ENCODE peak calls at places on chromosomes 13 and 19, in seven cellular contexts. K is Daoy; U is NCI-H345; Y is astrocyte of the spinal cord; B is WTC11; F is activated naive CD4-positive, alpha-beta T cell; P is fibroblast of the aortic adventitia. O is an unnamed sample.
A peak's percentile ranks its signal among the peaks of the same experiment; 100 is the strongest.

GRCh38 chr13:101453784-101454201 is 1.3 kb downstream of the ITGBL1 start:
- DNase-seq in Y (no peak), K (peak; percentile 23), U (peak; percentile 19), F (no peak), B (peak; percentile 61), P (no peak), O (peak; percentile 19)

GRCh38 chr19:57515218-57515617 is 11.9 kb upstream of the ZNF549 start:
- DNase-seq in F (no peak), P (peak; percentile 7), B (no peak), Y (no peak), U (no peak), K (no peak), O (no peak)

GRCh38 chr13:27483421-27483820 is 33.1 kb upstream of the MTIF3 start:
- DNase-seq in F (no peak), K (no peak), B (no peak), P (no peak), Y (no peak), U (no peak), O (no peak)

GRCh38 chr19:42468273-42468796 is 25.6 kb upstream of the CXCL17 start:
- DNase-seq in Y (peak; percentile 80), B (no peak), P (peak; percentile 66), F (no peak), K (peak; percentile 94), U (no peak), O (peak; percentile 89)

GRCh38 chr19:13986348-13986904 is 19.7 kb downstream of the RFX1 start:
- DNase-seq in P (peak; percentile 31), U (peak; percentile 30), B (peak; percentile 83), K (peak; percentile 89), Y (peak; percentile 59), F (peak; percentile 88), O (peak; percentile 88)

GRCh38 chr19:2923510-2923909 is 21.3 kb downstream of the ZNF77 start:
- DNase-seq in F (no peak), B (no peak), K (no peak), P (peak; percentile 90), U (peak; percentile 9), Y (peak; percentile 24), O (peak; percentile 51)

GRCh38 chr19:12965017-12965811 is 4.2 kb upstream of the DAND5 start:
- DNase-seq in F (peak; percentile 56), B (peak; percentile 91), P (peak; percentile 65), U (peak; percentile 44), K (peak; percentile 87), Y (peak; percentile 74), O (peak; percentile 74)

GRCh38 chr13:96661612-96662011 is 332.7 kb downstream of the OXGR1 start:
- DNase-seq in B (no peak), P (no peak), Y (no peak), F (no peak), K (no peak), U (no peak), O (no peak)

GRCh38 chr19:35518313-35518712 is 4.9 kb upstream of the DMKN start:
- DNase-seq in F (no peak), Y (peak; percentile 74), U (no peak), K (peak; percentile 94), B (no peak), P (peak; percentile 97), O (peak; percentile 98)

GRCh38 chr19:11479470-11480080 is 1.3 kb downstream of the ELAVL3 start:
- DNase-seq in P (no peak), F (no peak), Y (no peak), B (peak; percentile 93), U (peak; percentile 44), K (peak; percentile 32), O (no peak)

GRCh38 chr13:50080158-50080855 is 65.1 kb downstream of the KCNRG start:
- DNase-seq in K (peak; percentile 11), Y (peak; percentile 63), B (no peak), P (peak; percentile 67), U (peak; percentile 30), F (no peak), O (peak; percentile 66)

GRCh38 chr19:10946964-10947657 is 13.7 kb upstream of the SMARCA4 start:
- DNase-seq in P (peak; percentile 49), U (no peak), F (no peak), B (no peak), K (peak; percentile 68), Y (peak; percentile 22), O (peak; percentile 84)

GRCh38 chr13:51221108-51221507 is 1.1 kb upstream of the FAM124A start:
- DNase-seq in Y (no peak), U (no peak), K (no peak), P (no peak), F (no peak), B (no peak), O (no peak)

GRCh38 chr19:8688930-8689329 is 9.7 kb downstream of the ACTL9 start:
- DNase-seq in K (peak; percentile 24), P (no peak), Y (no peak), F (no peak), B (no peak), U (no peak), O (no peak)

GRCh38 chr13:19587635-19588300 is 26.4 kb upstream of the TPTE2 start:
- DNase-seq in B (no peak), F (no peak), K (peak; percentile 27), P (peak; percentile 52), U (peak; percentile 2), Y (peak; percentile 48), O (peak; percentile 64)

GRCh38 chr13:112333756-112334543 is 42.2 kb upstream of the SPACA7 start:
- DNase-seq in B (no peak), Y (no peak), P (no peak), U (no peak), K (peak; percentile 84), F (no peak), O (no peak)

GRCh38 chr19:52961981-52962380 is 700 bp downstream of the ZNF816 start:
- DNase-seq in U (no peak), Y (no peak), F (no peak), B (no peak), K (no peak), P (no peak), O (no peak)